ENCODE peak calls at places on chromosome 9, in five cellular contexts. O is Panc1, Q is mesendoderm, I is heart left ventricle, A is tibial artery. R is an unnamed sample.

GRCh38 chr9:127130661-127131538 is 8.5 kb upstream of the ANGPTL2 start:
- DNase-seq in O (no peak), I (no peak), Q (peak), A (peak), R (peak)

GRCh38 chr9:94554439-94555331 is at the start of gene PCAT7:
- DNase-seq in I (no peak), Q (peak), A (no peak), O (peak), R (no peak)

GRCh38 chr9:104300125-104300524 is 203.9 kb upstream of the OR13F1 start:
- DNase-seq in O (no peak), A (no peak), Q (no peak), I (no peak), R (no peak)

GRCh38 chr9:84493284-84493947 is 152.9 kb upstream of the SLC28A3 start:
- DNase-seq in A (no peak), O (no peak), Q (peak), I (no peak), R (no peak)

GRCh38 chr9:93900971-93901861 is 53.9 kb downstream of the BARX1 start:
- DNase-seq in O (no peak), I (no peak), A (peak), Q (no peak), R (no peak)

GRCh38 chr9:70561111-70561510 is 146.7 kb upstream of the KLF9 start:
- DNase-seq in I (no peak), Q (no peak), O (no peak), A (no peak), R (no peak)

GRCh38 chr9:68907910-68908309 is 106.0 kb downstream of the PRKACG start:
- DNase-seq in O (no peak), A (no peak), Q (no peak), I (no peak), R (no peak)

GRCh38 chr9:112850840-112851239 is 39.8 kb downstream of the SLC46A2 start:
- DNase-seq in I (no peak), O (no peak), A (no peak), Q (no peak), R (no peak)

GRCh38 chr9:7570107-7570720 is 229.4 kb downstream of the DMAC1 start:
- DNase-seq in O (peak), Q (peak), A (no peak), I (no peak), R (no peak)

GRCh38 chr9:124285903-124286291 is 28.1 kb downstream of the NEK6 start:
- DNase-seq in Q (no peak), O (peak), I (peak), A (peak), R (peak)

GRCh38 chr9:25935188-25935587 is 256.9 kb upstream of the TUSC1 start:
- DNase-seq in I (no peak), A (no peak), Q (no peak), O (no peak), R (no peak)

GRCh38 chr9:68599826-68600225 is 59.1 kb upstream of the TMEM252 start:
- DNase-seq in A (no peak), I (no peak), Q (no peak), O (no peak), R (no peak)

GRCh38 chr9:33044677-33045282 is 19.7 kb downstream of the DNAJA1 start:
- DNase-seq in I (no peak), O (peak), Q (peak), A (no peak), R (no peak)

GRCh38 chr9:6910032-6910431 is 152.3 kb downstream of the KDM4C start:
- DNase-seq in O (no peak), Q (no peak), A (no peak), I (no peak), R (no peak)

GRCh38 chr9:136665704-136666363 is 3.1 kb downstream of the EGFL7 start:
- DNase-seq in I (no peak), Q (no peak), A (no peak), O (no peak), R (no peak)

GRCh38 chr9:136665111-136665703 is 2.5 kb downstream of the EGFL7 start:
- DNase-seq in O (no peak), A (no peak), I (peak), Q (peak), R (no peak)

GRCh38 chr9:136664000-136664798 is 1.5 kb downstream of the EGFL7 start:
- DNase-seq in O (no peak), A (no peak), I (no peak), Q (no peak), R (no peak)

GRCh38 chr9:136663311-136663679 is 579 bp downstream of the EGFL7 start:
- DNase-seq in O (no peak), A (no peak), I (no peak), Q (no peak), R (no peak)

DNA sequence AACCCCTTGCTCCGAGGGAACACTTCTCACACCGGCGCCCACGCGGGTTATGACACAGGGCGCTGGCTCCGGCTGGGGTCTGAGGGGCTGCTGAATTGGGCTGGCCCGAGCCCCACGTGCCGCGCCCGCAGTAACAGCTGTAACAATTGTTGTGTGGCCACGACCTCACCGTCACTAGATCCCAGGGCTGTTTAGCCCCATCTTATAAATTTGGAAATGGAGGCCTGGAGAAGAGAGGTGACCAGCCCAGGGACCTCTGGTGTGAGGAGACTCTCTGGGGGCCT is 2.0 kb downstream of the EGFL7 start:
- DNase-seq in A (no peak), O (no peak), Q (no peak), I (no peak), R (no peak)
- H3K4me3 ChIP-seq in A (peak), O (no peak), Q (no peak), I (peak), R (no peak)

GRCh38 chr9:130766904-130767262 is 68.2 kb upstream of the ABL1 start:
- DNase-seq in I (no peak), A (no peak), O (no peak), Q (no peak), R (no peak)

GRCh38 chr9:130765135-130766030 is 69.7 kb upstream of the ABL1 start:
- DNase-seq in O (no peak), Q (no peak), I (no peak), A (no peak), R (no peak)

GRCh38 chr9:130763585-130764200 is 70.1 kb downstream of the EXOSC2 start:
- DNase-seq in I (no peak), A (no peak), O (no peak), Q (no peak), R (no peak)

GRCh38 chr9:130768265-130768664 is 66.8 kb upstream of the ABL1 start:
- DNase-seq in I (no peak), A (no peak), Q (peak), O (no peak), R (no peak)

GRCh38 chr9:130766031-130766903 is 68.8 kb upstream of the ABL1 start:
- DNase-seq in O (no peak), A (no peak), I (no peak), Q (peak), R (no peak)
- H3K27ac ChIP-seq in O (no peak), A (peak), I (peak), Q (no peak), R (peak)

GRCh38 chr9:135993409-135993742 is 32.2 kb upstream of the UBAC1 start:
- DNase-seq in A (no peak), I (no peak), O (no peak), Q (no peak), R (no peak)
- H3K4me3 ChIP-seq in A (peak), I (peak), O (no peak), Q (no peak), R (peak)

GRCh38 chr9:36162211-36162610 is 7.0 kb upstream of the CCIN start:
- DNase-seq in O (no peak), Q (peak), I (no peak), A (peak), R (no peak)
- H3K27ac ChIP-seq in O (no peak), Q (peak), I (peak), A (peak), R (no peak)

DNA sequence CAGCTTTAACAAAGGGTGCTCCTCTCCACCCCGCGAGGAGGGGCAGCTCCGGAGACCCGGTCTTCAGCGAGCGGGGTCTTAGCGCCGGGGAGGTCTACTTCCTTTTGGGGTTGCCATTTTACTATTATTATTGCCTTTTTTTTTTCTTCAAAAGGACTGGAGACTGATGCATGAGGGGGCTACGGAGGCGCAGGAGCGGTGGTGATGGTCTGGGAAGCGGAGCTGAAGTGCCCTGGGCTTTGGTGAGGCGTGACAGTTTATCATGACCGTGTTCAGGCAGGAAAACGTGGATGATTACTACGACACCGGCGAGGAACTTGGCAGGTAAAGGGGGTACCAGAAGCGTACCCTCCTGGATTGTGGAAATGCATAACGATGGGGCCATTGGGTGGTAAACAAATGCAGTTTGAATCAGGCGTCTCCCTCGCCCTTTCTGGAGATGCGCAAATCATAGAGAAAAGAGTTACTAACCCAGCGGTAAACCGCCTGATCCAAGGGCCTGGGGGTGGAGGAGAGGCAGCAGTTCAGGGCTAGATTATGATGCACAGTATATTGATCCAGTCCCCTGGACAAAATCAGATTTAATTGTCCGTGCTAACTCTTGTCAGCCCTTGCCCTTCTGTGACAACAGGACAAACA is 1.3 kb downstream of the DAPK1 start:
- DNase-seq in A (no peak), Q (no peak), O (no peak), I (no peak), R (no peak)
- H3K4me3 ChIP-seq in A (peak), Q (peak), O (peak), I (peak), R (no peak)

GRCh38 chr9:108322326-108323098 is 533.3 kb downstream of the ACTL7B start:
- DNase-seq in Q (no peak), A (no peak), O (no peak), I (no peak), R (no peak)

GRCh38 chr9:108316066-108316465 is 539.7 kb downstream of the ACTL7B start:
- DNase-seq in A (no peak), Q (no peak), O (no peak), I (no peak), R (no peak)

DNA sequence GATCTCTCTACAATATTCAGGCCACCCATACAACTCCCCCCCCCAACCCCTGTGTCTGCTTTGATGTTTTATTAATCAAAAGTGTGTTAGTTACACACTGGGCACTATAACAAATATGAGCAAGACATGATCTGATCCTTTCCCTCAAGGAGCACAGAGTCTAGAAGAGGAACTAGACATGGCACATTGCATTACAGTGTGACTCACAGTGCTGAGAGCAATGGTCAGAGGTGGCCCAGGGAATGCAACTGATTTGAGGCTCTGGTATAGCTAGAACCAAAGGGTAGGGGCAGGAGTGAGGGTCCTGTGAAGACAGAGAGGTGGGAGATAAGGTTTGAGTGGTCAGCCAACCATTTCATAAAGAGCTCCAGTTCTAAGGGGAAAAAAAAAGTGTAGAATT is 539.2 kb downstream of the ACTL7B start:
- DNase-seq in O (no peak), I (no peak), Q (no peak), A (no peak), R (no peak)
- H3K27ac ChIP-seq in O (no peak), I (no peak), Q (no peak), A (no peak), R (no peak)

GRCh38 chr9:120915854-120916495 is 10.6 kb downstream of the TRAF1 start:
- DNase-seq in O (no peak), I (no peak), A (no peak), Q (no peak), R (no peak)

GRCh38 chr9:120917989-120918630 is 8.5 kb downstream of the TRAF1 start:
- DNase-seq in Q (no peak), I (no peak), O (no peak), A (no peak), R (no peak)

GRCh38 chr9:120914953-120915352 is 11.6 kb downstream of the TRAF1 start:
- DNase-seq in O (no peak), I (no peak), A (no peak), Q (no peak), R (no peak)

GRCh38 chr9:120917285-120917684 is 9.3 kb downstream of the TRAF1 start:
- DNase-seq in Q (no peak), I (no peak), A (no peak), O (no peak), R (no peak)

GRCh38 chr9:120916573-120916972 is 10.0 kb downstream of the TRAF1 start:
- DNase-seq in Q (no peak), A (peak), I (no peak), O (no peak), R (no peak)
- H3K4me3 ChIP-seq in Q (no peak), A (no peak), I (no peak), O (no peak), R (no peak)

DNA sequence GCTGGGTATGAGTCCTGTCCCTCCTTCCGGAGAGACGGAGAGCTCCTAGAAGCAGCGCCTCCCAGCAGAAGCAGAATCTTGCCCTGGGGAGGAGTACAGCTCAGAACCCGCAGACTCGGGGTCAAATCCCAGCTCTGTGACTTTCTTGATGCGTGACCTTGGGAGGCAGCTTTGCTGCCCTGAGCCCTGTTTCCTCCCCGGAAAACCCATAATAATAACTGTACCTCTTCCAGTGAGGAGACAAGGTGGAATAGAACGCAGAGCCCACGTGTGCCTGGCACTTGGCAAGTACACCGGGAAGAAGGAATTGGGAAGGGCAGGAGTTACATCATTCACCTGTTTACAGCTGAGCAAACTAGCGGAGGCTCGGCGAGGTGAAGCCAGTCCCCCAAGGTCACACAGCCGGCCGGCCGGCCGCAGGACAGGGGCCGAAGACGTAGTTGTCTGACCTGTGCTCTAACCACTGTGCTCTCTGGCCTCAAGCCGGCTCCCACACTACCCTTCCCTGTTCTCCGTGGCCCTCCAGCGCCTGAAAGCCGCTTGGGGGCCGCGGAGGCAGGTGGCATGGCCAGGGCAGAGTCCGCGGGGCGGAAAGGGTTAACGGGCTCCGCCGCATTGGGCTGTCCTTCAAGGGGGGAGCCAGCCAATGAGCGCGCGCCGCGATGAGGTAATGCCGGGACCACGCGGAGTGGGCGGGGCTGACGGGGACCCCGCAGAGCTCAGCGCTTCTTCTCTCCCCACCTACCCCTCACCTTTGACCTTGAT is 125.3 kb downstream of the C9orf50 start:
- DNase-seq in A (peak), O (peak), I (peak), Q (peak), R (peak)
- H3K27ac ChIP-seq in A (peak), O (peak), I (peak), Q (peak), R (peak)

R was measured in AG04450.